ENCODE peak calls at places on chromosome X, in six cellular contexts. R is IMR-90, J is cardiac muscle cell, W is epithelial cell of esophagus, S is progenitor cell of endocrine pancreas, H is HFFc6. P is an unnamed sample.

GRCh38 chrX:119062750-119063374 is 9.9 kb upstream of the CT47C1 start:
- DNase-seq in H (no peak), W (peak; percentile 3), J (peak; percentile 56), R (peak; percentile 19), S (no peak), P (no peak)

GRCh38 chrX:104136241-104137019 is 20.4 kb downstream of the SLC25A53 start:
- DNase-seq in J (peak; percentile 92), H (peak; percentile 78), W (peak; percentile 79), R (peak; percentile 91), S (peak; percentile 49), P (peak; percentile 80)

GRCh38 chrX:113305496-113305895 is 464.9 kb upstream of the AMOT start:
- DNase-seq in J (no peak), S (no peak), W (peak; percentile 0), R (peak; percentile 4), H (peak; percentile 28), P (peak; percentile 39)

GRCh38 chrX:7606253-7606652 is 236.7 kb upstream of the VCX start:
- DNase-seq in S (no peak), H (no peak), R (no peak), W (no peak), J (no peak), P (no peak)

GRCh38 chrX:129717902-129718301 is 20.9 kb upstream of the XPNPEP2 start:
- DNase-seq in J (peak; percentile 69), H (no peak), R (peak; percentile 78), W (peak; percentile 78), S (no peak), P (no peak)

GRCh38 chrX:123964155-123964554 is 2.6 kb downstream of the STAG2 start:
- DNase-seq in W (peak; percentile 13), S (no peak), R (peak; percentile 43), H (no peak), J (peak; percentile 29), P (no peak)

GRCh38 chrX:23841847-23842522 is 59.0 kb downstream of the SAT1 start:
- DNase-seq in J (no peak), S (no peak), R (no peak), H (no peak), W (peak; percentile 14), P (no peak)

GRCh38 chrX:134172588-134173259 is 64.3 kb upstream of the CCDC160 start:
- DNase-seq in W (no peak), H (no peak), J (peak; percentile 8), R (no peak), S (peak; percentile 12), P (no peak)

GRCh38 chrX:39907964-39908616 is 189.7 kb downstream of the BCOR start:
- DNase-seq in W (peak; percentile 87), J (peak; percentile 88), S (no peak), H (peak; percentile 94), R (peak; percentile 95), P (peak; percentile 68)

GRCh38 chrX:118975831-118976598 is 1.6 kb downstream of the LONRF3 start:
- DNase-seq in W (no peak), R (peak; percentile 3), J (peak; percentile 58), H (no peak), S (no peak), P (no peak)

DNA sequence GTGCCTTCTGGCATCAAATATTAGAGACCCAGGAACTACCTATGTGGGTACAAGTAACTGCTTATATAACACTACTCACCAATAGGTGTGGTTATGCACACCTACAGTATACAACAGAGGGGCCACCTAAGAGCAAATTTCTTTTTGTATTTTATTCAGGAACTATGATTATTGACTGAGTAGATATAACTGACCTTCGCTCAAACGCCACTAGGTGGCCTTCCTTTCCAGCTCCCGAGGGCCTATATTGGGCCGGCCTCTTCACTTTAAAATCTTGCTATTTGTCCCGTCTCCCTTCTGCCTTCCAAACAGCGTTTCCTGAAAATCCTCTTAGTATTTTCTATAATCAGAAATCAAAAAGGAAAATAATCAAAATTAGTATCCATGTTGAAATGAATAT is 19.9 kb upstream of the PABPC5 start:
- DNase-seq in R (no peak), H (no peak), S (no peak), W (no peak), J (no peak), P (no peak)
- TF ChIP-seq CTCF in R (peak; percentile 37), H (no peak), S (peak; percentile 73), W (no peak), J (no peak), P (peak; percentile 35)

DNA sequence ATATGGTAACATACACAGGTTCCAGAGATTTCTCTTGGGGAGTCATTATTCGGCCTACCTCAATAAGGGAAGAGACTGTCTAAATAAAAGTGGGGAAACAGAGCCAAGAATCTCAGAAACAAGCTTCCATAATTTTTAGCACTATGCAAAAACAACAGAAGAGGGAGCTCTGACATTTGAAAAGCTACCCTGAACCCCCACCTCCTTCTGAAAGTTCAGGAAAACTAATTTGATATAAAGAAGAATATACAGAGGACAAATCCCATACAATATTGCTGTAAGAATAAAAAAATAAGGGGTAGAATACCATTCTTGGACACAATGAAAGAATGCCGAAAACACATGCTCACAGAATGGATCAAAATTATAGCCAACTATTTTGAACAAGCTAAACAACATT is 14.3 kb upstream of the ZNF41 start:
- DNase-seq in S (no peak), W (peak; percentile 32), J (peak; percentile 56), R (peak; percentile 38), H (peak; percentile 25), P (no peak)
- TF ChIP-seq CTCF in S (peak; percentile 30), W (peak; percentile 38), J (peak; percentile 53), R (peak; percentile 59), H (peak; percentile 68), P (peak; percentile 46)

GRCh38 chrX:135484636-135485289 is 35.7 kb upstream of the INTS6L start:
- DNase-seq in W (peak; percentile 56), H (peak; percentile 48), J (peak; percentile 79), S (no peak), R (peak; percentile 57), P (peak; percentile 16)
- TF ChIP-seq CTCF in W (peak; percentile 67), H (peak; percentile 72), J (peak; percentile 60), S (peak; percentile 60), R (peak; percentile 71), P (peak; percentile 63)

GRCh38 chrX:50941638-50942037 is 31.1 kb downstream of the BMP15 start:
- DNase-seq in S (no peak), W (peak; percentile 0), J (peak; percentile 0), H (no peak), R (no peak), P (no peak)
- TF ChIP-seq CTCF in S (peak; percentile 32), W (peak; percentile 40), J (peak; percentile 31), H (no peak), R (peak; percentile 29), P (peak; percentile 34)

DNA sequence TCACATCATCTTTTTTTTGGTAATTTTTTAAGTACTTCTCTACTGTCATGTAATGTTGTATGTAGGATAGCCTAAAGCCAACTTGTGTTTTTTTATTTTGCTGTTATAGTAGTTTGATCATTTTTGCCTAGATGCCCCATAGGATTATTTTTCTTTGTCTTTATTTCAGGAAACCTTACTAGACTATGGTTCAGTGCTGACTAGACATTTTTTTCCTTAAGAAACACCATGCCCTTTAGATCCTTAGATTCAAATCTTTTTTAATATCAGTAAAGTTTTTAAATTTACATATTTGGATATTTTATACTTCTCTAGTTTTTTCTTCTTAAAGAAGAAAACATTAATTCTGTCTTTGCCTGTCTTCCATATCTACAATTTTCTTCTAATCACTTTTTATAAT is 221.3 kb downstream of the IDS start:
- DNase-seq in R (no peak), W (no peak), S (no peak), H (no peak), J (no peak), P (no peak)
- TF ChIP-seq CTCF in R (no peak), W (no peak), S (no peak), H (no peak), J (no peak), P (no peak)